ENCODE peak calls at places on chromosome 11, in seven cellular contexts. H, O, W, Z, B, G and F are unnamed samples.

GRCh38 chr11:114166897-114167323 is 107.4 kb downstream of the ZBTB16 start:
- DNase-seq in W (no peak), B (peak), G (no peak), H (no peak), O (no peak), Z (peak), F (no peak)

GRCh38 chr11:114284021-114284420 is 12.2 kb upstream of the NNMT start:
- DNase-seq in G (no peak), W (no peak), Z (no peak), H (no peak), B (no peak), O (no peak), F (no peak)

GRCh38 chr11:33802414-33802950 is 28.2 kb upstream of the FBXO3 start:
- DNase-seq in W (peak), G (no peak), B (peak), H (peak), O (no peak), Z (peak), F (peak)

GRCh38 chr11:61683961-61684869 is 4.0 kb downstream of the DAGLA start:
- DNase-seq in H (no peak), B (peak), Z (no peak), W (no peak), O (peak), G (no peak), F (no peak)

GRCh38 chr11:78351193-78351592 is 66.4 kb downstream of the GAB2 start:
- DNase-seq in W (no peak), Z (no peak), B (no peak), H (no peak), G (no peak), O (no peak), F (no peak)

GRCh38 chr11:121039971-121040613 is 16.2 kb downstream of the TBCEL start:
- DNase-seq in B (no peak), G (no peak), O (no peak), H (no peak), W (no peak), Z (no peak), F (no peak)

GRCh38 chr11:1071571-1072115 is 3.0 kb upstream of the MUC2 start:
- DNase-seq in W (no peak), Z (no peak), B (no peak), H (no peak), G (no peak), O (no peak), F (peak)

GRCh38 chr11:73597340-73597955 is 464 bp downstream of the FAM168A start:
- DNase-seq in B (no peak), H (no peak), G (no peak), O (no peak), W (peak), Z (no peak), F (no peak)

GRCh38 chr11:46930089-46930488 is 6.5 kb upstream of the CSTPP1 start:
- DNase-seq in O (no peak), H (no peak), Z (no peak), W (no peak), B (peak), G (no peak), F (no peak)

GRCh38 chr11:46363455-46363920 is 16.2 kb downstream of the DGKZ start:
- DNase-seq in Z (peak), W (peak), B (peak), H (no peak), O (no peak), G (no peak), F (peak)